ENCODE peak calls at places on chromosomes 11 and 22, in four cellular contexts. I is GM23338; X is CD8-positive, alpha-beta T cell; U is endothelial cell of umbilical vein. V is an unnamed sample.
A peak's percentile ranks its signal among the peaks of the same experiment; 100 is the strongest.

GRCh38 chr11:97428247-97428646 is 1038.4 kb downstream of the JRKL start:
- DNase-seq in I (no peak), X (no peak), U (no peak), V (no peak)

GRCh38 chr11:79486239-79486984 is 45.6 kb upstream of the TENM4 start:
- DNase-seq in I (peak; percentile 34), X (no peak), U (no peak), V (no peak)

GRCh38 chr11:76307978-76308747 is 72.8 kb downstream of the THAP12 start:
- DNase-seq in I (no peak), X (no peak), U (no peak), V (no peak)

GRCh38 chr22:45007247-45007945 is 2.4 kb downstream of the PHF21B start:
- DNase-seq in I (peak; percentile 87), X (no peak), U (no peak), V (no peak)

GRCh38 chr11:118252688-118253087 is 523 bp upstream of the MPZL3 start:
- DNase-seq in I (no peak), X (no peak), U (no peak), V (no peak)

GRCh38 chr11:75325713-75326438 is 25.6 kb downstream of the ARRB1 start:
- DNase-seq in I (no peak), X (peak; percentile 34), U (peak; percentile 98), V (no peak)

GRCh38 chr11:77190331-77191075 is 62.5 kb downstream of the MYO7A start:
- DNase-seq in I (no peak), X (no peak), U (no peak), V (no peak)

GRCh38 chr11:114058026-114058706 is 1.3 kb upstream of the ZBTB16 start:
- DNase-seq in I (peak; percentile 61), X (no peak), U (no peak), V (no peak)

GRCh38 chr22:28917747-28918543 is 34.6 kb downstream of the ZNRF3 start:
- DNase-seq in I (peak; percentile 54), X (no peak), U (no peak), V (no peak)

GRCh38 chr22:46462726-46463371 is 74.6 kb downstream of the CELSR1 start:
- DNase-seq in I (no peak), X (no peak), U (no peak), V (no peak)

GRCh38 chr22:37253164-37253660 is 9.1 kb upstream of the RAC2 start:
- DNase-seq in I (peak; percentile 36), X (no peak), U (peak; percentile 58), V (no peak)

GRCh38 chr11:116434986-116435385 is 337.8 kb downstream of the BUD13 start:
- DNase-seq in I (no peak), X (no peak), U (no peak), V (no peak)

GRCh38 chr22:35352214-35353111 is 28.4 kb upstream of the HMOX1 start:
- DNase-seq in I (peak; percentile 83), X (peak; percentile 40), U (peak; percentile 46), V (peak; percentile 37)

GRCh38 chr11:43984519-43985385 is 42.3 kb downstream of the C11orf96 start:
- DNase-seq in I (no peak), X (no peak), U (no peak), V (no peak)

GRCh38 chr11:71305041-71305440 is 52.7 kb upstream of the SHANK2 start:
- DNase-seq in I (no peak), X (no peak), U (no peak), V (no peak)

GRCh38 chr22:43884600-43885318 is 7.1 kb downstream of the PNPLA5 start:
- DNase-seq in I (peak; percentile 93), X (no peak), U (peak; percentile 25), V (peak; percentile 22)

GRCh38 chr11:108803781-108804180 is 138.9 kb downstream of the DDX10 start:
- DNase-seq in I (no peak), X (no peak), U (no peak), V (no peak)

GRCh38 chr11:3662856-3663255 is 8.3 kb downstream of the CHRNA10 start:
- DNase-seq in I (no peak), X (no peak), U (no peak), V (no peak)

GRCh38 chr22:27809226-27809625 is 7.7 kb upstream of the MN1 start:
- DNase-seq in I (no peak), X (no peak), U (peak; percentile 38), V (no peak)

GRCh38 chr11:94776351-94777321 is 8.5 kb downstream of the AMOTL1 start:
- DNase-seq in I (no peak), X (no peak), U (peak; percentile 24), V (no peak)

GRCh38 chr11:83571301-83571700 is 285.1 kb upstream of the CCDC90B start:
- DNase-seq in I (peak; percentile 23), X (no peak), U (no peak), V (no peak)

GRCh38 chr11:36313750-36314500 is 17.8 kb downstream of the PRR5L start:
- DNase-seq in I (no peak), X (no peak), U (no peak), V (no peak)

GRCh38 chr22:43867839-43868652 is 5.7 kb upstream of the SULT4A1 start:
- DNase-seq in I (peak; percentile 95), X (no peak), U (peak; percentile 59), V (no peak)

GRCh38 chr11:65036931-65037330 is 4.1 kb upstream of the SAC3D1 start:
- DNase-seq in I (no peak), X (no peak), U (no peak), V (peak; percentile 80)

GRCh38 chr11:67436459-67437081 is 912 bp downstream of the PTPRCAP start:
- DNase-seq in I (peak; percentile 86), X (peak; percentile 65), U (no peak), V (no peak)

GRCh38 chr11:120424970-120425332 is 86.6 kb upstream of the GRIK4 start:
- DNase-seq in I (no peak), X (no peak), U (no peak), V (no peak)

GRCh38 chr22:28442951-28443876 is 236.4 kb downstream of the TTC28 start:
- DNase-seq in I (peak; percentile 86), X (peak; percentile 40), U (peak; percentile 80), V (peak; percentile 11)

GRCh38 chr11:112623057-112623456 is 338.2 kb upstream of the NCAM1 start:
- DNase-seq in I (no peak), X (no peak), U (no peak), V (no peak)

GRCh38 chr11:11993814-11994213 is 14.6 kb downstream of the DKK3 start:
- DNase-seq in I (no peak), X (no peak), U (peak; percentile 41), V (peak; percentile 46)

GRCh38 chr11:61955416-61956135 is 5.4 kb downstream of the BEST1 start:
- DNase-seq in I (peak; percentile 96), X (peak; percentile 42), U (peak; percentile 9), V (no peak)

GRCh38 chr11:123303924-123304323 is 108.9 kb upstream of the CLMP start:
- DNase-seq in I (peak; percentile 13), X (no peak), U (no peak), V (no peak)

GRCh38 chr22:20588843-20589581 is 81.6 kb downstream of the MED15 start:
- DNase-seq in I (no peak), X (no peak), U (no peak), V (no peak)

GRCh38 chr11:68040957-68041591 is 2.2 kb downstream of the TCIRG1 start:
- DNase-seq in I (no peak), X (no peak), U (no peak), V (no peak)

GRCh38 chr11:112613051-112613972 is 347.9 kb upstream of the NCAM1 start:
- DNase-seq in I (no peak), X (no peak), U (peak; percentile 58), V (no peak)

GRCh38 chr11:126925321-126926093 is 75.1 kb downstream of the KIRREL3 start:
- DNase-seq in I (no peak), X (no peak), U (no peak), V (no peak)

GRCh38 chr11:85809191-85809590 is 1.8 kb downstream of the SYTL2 start:
- DNase-seq in I (no peak), X (peak; percentile 55), U (no peak), V (no peak)
- H3K27ac ChIP-seq in I (no peak overlapping the region), X (no peak overlapping the region), U (no peak overlapping the region), V (no peak overlapping the region)

DNA sequence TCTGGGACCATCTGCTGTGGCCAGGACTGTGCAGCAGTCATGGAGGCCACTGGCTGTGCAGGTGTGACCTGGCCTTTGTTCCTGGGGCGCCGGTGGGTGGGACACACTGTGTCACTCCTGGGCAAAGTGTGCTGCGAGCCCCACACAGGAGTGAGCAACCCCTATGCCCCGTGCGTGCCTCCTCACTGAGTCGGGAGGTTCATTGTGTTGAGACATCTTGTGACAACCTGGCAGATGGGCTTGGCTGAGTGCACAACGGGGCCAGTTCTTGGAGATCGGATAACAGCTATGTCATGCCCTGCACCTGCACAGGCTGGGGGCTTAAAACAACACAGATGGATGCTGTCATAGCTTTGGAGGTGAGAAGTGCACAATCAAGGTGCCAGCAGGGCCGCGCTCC is 13.5 kb downstream of the ANO1 start:
- DNase-seq in I (no peak), X (no peak), U (no peak), V (no peak)
- H3K27ac ChIP-seq in I (no peak overlapping the region), X (no peak overlapping the region), U (no peak overlapping the region), V (no peak overlapping the region)

GRCh38 chr11:129947474-129947873 is 52.1 kb upstream of the NFRKB start:
- DNase-seq in I (peak; percentile 71), X (no peak), U (no peak), V (no peak)

GRCh38 chr11:129950319-129951034 is 52.2 kb downstream of the PRDM10 start:
- DNase-seq in I (no peak), X (no peak), U (peak; percentile 77), V (no peak)

GRCh38 chr11:129949976-129950318 is 52.7 kb downstream of the PRDM10 start:
- DNase-seq in I (no peak), X (no peak), U (no peak), V (no peak)

GRCh38 chr11:129946965-129947364 is 51.6 kb upstream of the NFRKB start:
- DNase-seq in I (no peak), X (no peak), U (no peak), V (no peak)

DNA sequence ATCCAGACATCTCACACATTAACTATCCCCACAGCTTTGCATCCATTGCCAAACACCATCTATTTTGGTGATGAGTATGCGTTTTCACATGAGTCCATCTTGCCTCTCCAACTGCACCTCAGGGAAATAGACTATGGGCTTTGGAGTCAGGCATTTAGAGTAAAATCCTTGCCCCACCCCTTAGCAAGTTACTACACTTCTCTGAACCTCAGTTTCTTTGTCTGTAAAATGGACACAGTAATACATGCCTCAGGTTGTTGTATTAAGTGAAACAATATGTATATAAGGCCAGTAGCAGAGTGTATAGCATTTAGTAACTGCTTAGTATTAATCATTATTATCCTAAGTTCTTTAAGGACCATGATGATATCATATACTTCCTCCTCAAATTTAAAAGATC is 53.6 kb downstream of the PRDM10 start:
- DNase-seq in I (no peak), X (no peak), U (no peak), V (no peak)
- H3K27ac ChIP-seq in I (no peak overlapping the region), X (no peak overlapping the region), U (no peak overlapping the region), V (no peak overlapping the region)

GRCh38 chr11:119317592-119318239 is 786 bp upstream of the MCAM start:
- DNase-seq in I (no peak), X (no peak), U (no peak), V (no peak)
- H3K27ac ChIP-seq in I (no peak overlapping the region), X (no peak overlapping the region), U (peak overlapping the region; percentile 93), V (peak overlapping the region; percentile 94)

GRCh38 chr11:13091804-13092203 is 82.7 kb downstream of the RASSF10 start:
- DNase-seq in I (no peak), X (no peak), U (no peak), V (no peak)
- H3K27ac ChIP-seq in I (no peak overlapping the region), X (no peak overlapping the region), U (no peak overlapping the region), V (no peak overlapping the region)